ENCODE peak calls at places on chromosomes 2 and 18, in four cellular contexts. P, W, F and L are unnamed samples.

GRCh38 chr2:136384541-136385303 is 266.8 kb upstream of the CXCR4 start:
- DNase-seq in F (no peak), P (peak), W (peak), L (peak)

GRCh38 chr2:201402651-201403573 is 45.8 kb upstream of the FLACC1 start:
- DNase-seq in W (no peak), P (peak), F (no peak), L (no peak)

GRCh38 chr2:19611491-19612332 is 253.3 kb upstream of the OSR1 start:
- DNase-seq in F (no peak), W (no peak), P (peak), L (no peak)

GRCh38 chr2:19505199-19506136 is 147.0 kb upstream of the OSR1 start:
- DNase-seq in P (no peak), F (no peak), W (no peak), L (no peak)

GRCh38 chr2:200575957-200576356 is 9.9 kb upstream of the AOX1 start:
- DNase-seq in P (peak), F (no peak), W (peak), L (no peak)

GRCh38 chr2:24164416-24164973 is 10.4 kb upstream of the FAM228A start:
- DNase-seq in F (peak), P (peak), W (peak), L (peak)

GRCh38 chr2:191860760-191861466 is 14.0 kb upstream of the CAVIN2 start:
- DNase-seq in W (peak), P (no peak), F (no peak), L (no peak)

GRCh38 chr2:202007015-202008011 is 26.3 kb upstream of the FZD7 start:
- DNase-seq in P (no peak), F (no peak), W (no peak), L (no peak)

GRCh38 chr18:11733031-11733430 is 44.0 kb downstream of the GNAL start:
- DNase-seq in W (peak), P (peak), F (peak), L (peak)

GRCh38 chr2:201151127-201152074 is 31.5 kb upstream of the CASP10 start:
- DNase-seq in P (peak), F (no peak), W (no peak), L (no peak)

GRCh38 chr2:206084870-206085741 is 868 bp downstream of the INO80D start:
- DNase-seq in P (no peak), W (peak), F (peak), L (peak)

GRCh38 chr18:11251229-11251890 is 102.0 kb upstream of the PIEZO2 start:
- DNase-seq in W (no peak), P (no peak), F (no peak), L (no peak)

GRCh38 chr18:77071711-77072292 is 60.8 kb downstream of the MBP start:
- DNase-seq in P (peak), W (no peak), F (no peak), L (no peak)

GRCh38 chr2:43531251-43531650 is 64.6 kb downstream of the THADA start:
- DNase-seq in W (peak), F (no peak), P (no peak), L (no peak)

GRCh38 chr2:55019547-55020258 is 30.5 kb downstream of the RTN4 start:
- DNase-seq in F (no peak), P (no peak), W (peak), L (no peak)

GRCh38 chr2:148650881-148651280 is 6.3 kb downstream of the EPC2 start:
- DNase-seq in F (no peak), W (no peak), P (no peak), L (no peak)
- TF ChIP-seq CTCF in F (no peak), W (no peak), P (no peak), L (no peak)

DNA sequence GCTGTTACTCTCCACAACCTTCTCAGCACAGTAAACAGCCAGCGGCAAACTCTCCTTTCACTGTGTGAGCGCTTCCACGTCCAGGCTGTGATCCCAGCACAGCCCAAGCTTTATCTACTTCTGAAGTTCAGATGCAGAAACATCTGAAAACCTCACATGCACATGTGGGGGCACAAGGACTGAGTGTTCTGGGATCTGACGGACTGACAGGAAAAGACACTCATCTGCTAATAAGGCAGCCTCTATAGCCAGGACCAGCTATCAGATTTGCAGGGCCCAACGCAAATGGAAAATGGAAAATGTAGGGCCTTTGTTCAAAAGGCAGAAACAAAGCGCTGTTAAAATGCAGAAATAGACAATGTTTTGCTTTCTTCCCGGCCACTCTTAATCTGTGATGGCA is 133.8 kb upstream of the ARHGAP28 start:
- DNase-seq in W (no peak), F (no peak), P (no peak), L (no peak)
- TF ChIP-seq CTCF in W (no peak), F (no peak), P (no peak), L (no peak)

GRCh38 chr2:96142217-96143113 is 2.8 kb downstream of the DUSP2 start:
- DNase-seq in P (no peak), W (peak), F (no peak), L (no peak)
- TF ChIP-seq CTCF in P (no peak), W (peak), F (no peak), L (no peak)

DNA sequence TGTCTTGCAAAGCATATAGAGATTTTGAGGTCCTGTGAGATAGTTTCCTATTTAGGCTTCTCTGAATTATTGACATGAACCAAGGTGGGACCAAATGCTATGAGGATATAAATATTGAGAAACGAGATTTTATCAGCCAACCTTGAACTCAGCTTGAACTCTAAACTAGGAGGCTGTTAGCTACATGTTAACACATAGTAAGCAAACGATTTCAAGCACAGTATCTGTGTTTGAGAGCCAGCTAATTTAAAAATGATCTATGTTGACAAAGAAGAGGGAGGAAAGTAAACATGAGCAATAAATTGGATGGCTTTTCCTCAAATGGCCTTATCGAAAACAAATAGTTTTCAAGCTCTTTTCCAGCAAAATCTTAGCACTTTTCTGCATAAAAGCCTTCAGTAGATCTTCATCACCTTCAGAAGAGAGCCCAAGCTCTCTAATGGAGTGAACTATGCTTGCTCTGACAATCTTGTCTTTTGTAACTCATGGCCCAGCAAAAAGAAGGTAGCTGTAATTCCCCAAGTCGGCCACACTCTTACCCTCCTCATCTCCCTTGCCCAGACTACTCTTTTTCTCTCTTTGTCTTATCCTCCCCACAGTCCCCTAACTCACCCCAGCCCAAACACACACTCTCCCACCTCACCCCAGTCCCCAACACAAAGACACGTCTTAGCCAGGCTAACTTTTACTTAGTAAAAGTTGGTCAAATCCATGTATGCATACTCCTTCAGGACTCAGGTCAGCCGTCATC is 14.7 kb downstream of the CD28 start:
- DNase-seq in P (no peak), W (peak), F (no peak), L (no peak)
- TF ChIP-seq CTCF in P (no peak), W (no peak), F (no peak), L (no peak)

GRCh38 chr2:124683536-124684407 is 658.7 kb downstream of the CNTNAP5 start:
- DNase-seq in P (no peak), W (no peak), F (no peak), L (no peak)

DNA sequence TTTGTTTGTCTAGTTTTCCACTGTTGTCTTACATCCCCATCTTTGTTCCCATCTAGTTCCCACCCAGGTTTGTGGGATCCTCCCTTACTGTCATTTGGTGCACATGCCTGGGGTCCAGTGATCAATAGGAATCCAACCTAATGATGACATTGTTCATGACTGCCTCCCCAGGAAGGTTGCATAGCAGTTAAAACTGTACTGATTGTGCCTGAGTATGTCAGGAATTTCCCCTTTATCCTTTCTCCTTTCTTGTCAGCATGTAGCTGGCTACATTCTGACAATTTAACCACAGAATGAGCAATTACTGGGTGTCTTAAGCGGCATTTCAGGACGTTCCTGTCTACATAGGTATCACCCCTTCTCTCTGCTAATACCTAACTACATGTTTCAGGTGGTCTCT is 653.0 kb downstream of the CNTNAP5 start:
- DNase-seq in F (no peak), P (no peak), W (no peak), L (no peak)
- TF ChIP-seq CTCF in F (no peak), P (no peak), W (no peak), L (no peak)

GRCh38 chr2:231369580-231370428 is 25.7 kb upstream of the B3GNT7 start:
- DNase-seq in P (no peak), W (peak), F (no peak), L (no peak)
- TF ChIP-seq CTCF in P (no peak), W (no peak), F (no peak), L (no peak)

GRCh38 chr2:164624296-164624695 is 3.0 kb upstream of the GRB14 start:
- DNase-seq in P (no peak), W (peak), F (no peak), L (no peak)

GRCh38 chr2:164621761-164622105 is 451 bp upstream of the GRB14 start:
- DNase-seq in F (no peak), P (no peak), W (peak), L (no peak)

GRCh38 chr2:164617466-164617865 is 3.8 kb downstream of the GRB14 start:
- DNase-seq in W (no peak), F (no peak), P (peak), L (no peak)

GRCh38 chr2:164622338-164623106 is 1.2 kb upstream of the GRB14 start:
- DNase-seq in F (no peak), W (peak), P (no peak), L (no peak)

GRCh38 chr2:164620873-164621760 is at the start of gene GRB14:
- DNase-seq in P (no peak), F (peak), W (peak), L (peak)
- TF ChIP-seq CTCF in P (no peak), F (peak), W (no peak), L (no peak)

GRCh38 chr2:109615637-109616144 is 1.5 kb downstream of the SOWAHC start:
- DNase-seq in P (no peak), F (no peak), W (peak), L (peak)
- TF ChIP-seq CTCF in P (no peak), F (no peak), W (peak), L (no peak)

GRCh38 chr2:69118609-69119008 is 105.6 kb downstream of the ANTXR1 start:
- DNase-seq in F (no peak), P (no peak), W (no peak), L (no peak)

GRCh38 chr2:69122271-69122670 is 109.3 kb downstream of the ANTXR1 start:
- DNase-seq in W (no peak), F (no peak), P (peak), L (no peak)

GRCh38 chr2:69119541-69119940 is 106.6 kb downstream of the ANTXR1 start:
- DNase-seq in W (no peak), P (no peak), F (no peak), L (no peak)

GRCh38 chr2:69116438-69116837 is 103.5 kb downstream of the ANTXR1 start:
- DNase-seq in F (no peak), W (no peak), P (no peak), L (no peak)

GRCh38 chr2:69119104-69119503 is 106.1 kb downstream of the ANTXR1 start:
- DNase-seq in P (no peak), W (peak), F (no peak), L (no peak)
- TF ChIP-seq CTCF in P (no peak), W (no peak), F (no peak), L (no peak)